ENCODE peak calls at places on chromosome 4, in seven cellular contexts. K, J, Q, X, U, P and G are unnamed samples.

GRCh38 chr4:54217642-54218486 is 11.2 kb upstream of the PDGFRA start:
- DNase-seq in K (peak; percentile 35), J (peak; percentile 85), Q (peak; percentile 83), X (peak; percentile 90), U (peak; percentile 75), P (peak; percentile 64), G (peak; percentile 87)

GRCh38 chr4:147984065-147984777 is 252.3 kb downstream of the ARHGAP10 start:
- DNase-seq in K (no peak), J (no peak), Q (peak; percentile 77), X (no peak), U (no peak), P (peak; percentile 21), G (peak; percentile 50)

GRCh38 chr4:155487231-155487630 is 110.5 kb upstream of the MAP9 start:
- DNase-seq in K (no peak), J (no peak), Q (no peak), X (no peak), U (no peak), P (no peak), G (no peak)

GRCh38 chr4:26731342-26731741 is 129.3 kb upstream of the STIM2 start:
- DNase-seq in K (no peak), J (no peak), Q (no peak), X (no peak), U (no peak), P (no peak), G (no peak)

GRCh38 chr4:28287837-28288236 is 1427.2 kb downstream of the STIM2 start:
- DNase-seq in K (no peak), J (no peak), Q (no peak), X (no peak), U (no peak), P (peak; percentile 90), G (peak; percentile 89)

GRCh38 chr4:70838400-70838971 is 1.2 kb downstream of the GRSF1 start:
- DNase-seq in K (no peak), J (no peak), Q (peak; percentile 14), X (no peak), U (no peak), P (no peak), G (no peak)

GRCh38 chr4:110516106-110516922 is 40.4 kb downstream of the ENPEP start:
- DNase-seq in K (peak; percentile 50), J (peak; percentile 52), Q (peak; percentile 37), X (no peak), U (peak; percentile 80), P (no peak), G (peak; percentile 77)

GRCh38 chr4:157072002-157072401 is 3.9 kb upstream of the GLRB start:
- DNase-seq in K (no peak), J (no peak), Q (no peak), X (no peak), U (no peak), P (no peak), G (peak; percentile 21)

GRCh38 chr4:183171484-183172267 is 72.6 kb downstream of the WWC2 start:
- DNase-seq in K (no peak), J (no peak), Q (no peak), X (no peak), U (no peak), P (no peak), G (no peak)

GRCh38 chr4:6893449-6894085 is 16.1 kb upstream of the TBC1D14 start:
- DNase-seq in K (no peak), J (no peak), Q (no peak), X (no peak), U (no peak), P (peak; percentile 55), G (no peak)

GRCh38 chr4:22491939-22492338 is 23.9 kb downstream of the ADGRA3 start:
- DNase-seq in K (no peak), J (no peak), Q (no peak), X (no peak), U (no peak), P (no peak), G (no peak)

GRCh38 chr4:25936696-25937095 is 22.7 kb downstream of the SMIM20 start:
- DNase-seq in K (no peak), J (no peak), Q (no peak), X (no peak), U (no peak), P (no peak), G (no peak)

GRCh38 chr4:7341486-7342222 is 93.1 kb downstream of the PSAPL1 start:
- DNase-seq in K (no peak), J (no peak), Q (no peak), X (no peak), U (no peak), P (no peak), G (no peak)

GRCh38 chr4:133096972-133097371 is 52.1 kb upstream of the PCDH10 start:
- DNase-seq in K (no peak), J (no peak), Q (no peak), X (no peak), U (no peak), P (no peak), G (no peak)

GRCh38 chr4:133150643-133151300 is 1.7 kb downstream of the PCDH10 start:
- DNase-seq in K (no peak), J (peak; percentile 19), Q (peak; percentile 58), X (no peak), U (no peak), P (no peak), G (no peak)

GRCh38 chr4:73870260-73870659 is 1.1 kb downstream of the CXCL1 start:
- DNase-seq in K (no peak), J (no peak), Q (no peak), X (no peak), U (peak; percentile 68), P (no peak), G (no peak)
- H3K4me3 ChIP-seq in K (no peak overlapping the region), J (no peak overlapping the region), Q (no peak overlapping the region), X (peak overlapping the region; percentile 59), U (no peak overlapping the region), P (peak overlapping the region; percentile 21), G (no peak overlapping the region)

DNA sequence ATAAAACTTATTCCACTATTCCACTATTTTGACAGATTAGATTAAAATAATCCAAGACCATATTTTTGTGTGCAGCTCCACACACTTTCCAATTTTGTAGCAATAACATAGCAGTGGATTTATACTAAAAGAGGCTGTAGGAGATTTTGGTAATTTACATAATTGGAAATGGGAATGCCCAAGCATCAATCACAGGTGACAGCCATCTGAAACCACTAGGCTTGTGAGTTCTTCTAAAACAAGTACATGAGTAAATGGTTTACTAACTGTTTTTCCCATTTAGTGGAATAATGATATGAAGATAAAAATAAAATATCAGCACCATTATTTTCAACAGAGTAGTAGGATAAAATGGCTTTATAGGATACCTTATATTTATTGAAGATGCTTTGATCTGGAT is 4.4 kb downstream of the ANK2 start:
- DNase-seq in K (no peak), J (no peak), Q (no peak), X (no peak), U (no peak), P (no peak), G (no peak)
- H3K4me3 ChIP-seq in K (no peak overlapping the region), J (no peak overlapping the region), Q (no peak overlapping the region), X (no peak overlapping the region), U (no peak overlapping the region), P (no peak overlapping the region), G (no peak overlapping the region)

GRCh38 chr4:106982711-106983211 is 53.4 kb downstream of the DKK2 start:
- DNase-seq in K (no peak), J (no peak), Q (no peak), X (no peak), U (no peak), P (no peak), G (no peak)

GRCh38 chr4:106981431-106981830 is 54.7 kb downstream of the DKK2 start:
- DNase-seq in K (no peak), J (no peak), Q (peak; percentile 8), X (no peak), U (no peak), P (no peak), G (no peak)

GRCh38 chr4:106978046-106978774 is 57.9 kb downstream of the DKK2 start:
- DNase-seq in K (no peak), J (no peak), Q (no peak), X (no peak), U (no peak), P (no peak), G (peak; percentile 12)
- H3K4me3 ChIP-seq in K (no peak overlapping the region), J (no peak overlapping the region), Q (no peak overlapping the region), X (no peak overlapping the region), U (no peak overlapping the region), P (no peak overlapping the region), G (no peak overlapping the region)

GRCh38 chr4:128524311-128524710 is 236.7 kb upstream of the PGRMC2 start:
- DNase-seq in K (no peak), J (peak; percentile 36), Q (no peak), X (no peak), U (peak; percentile 55), P (no peak), G (peak; percentile 79)

GRCh38 chr4:128528177-128528576 is 240.6 kb upstream of the PGRMC2 start:
- DNase-seq in K (no peak), J (no peak), Q (no peak), X (no peak), U (no peak), P (no peak), G (peak; percentile 40)

GRCh38 chr4:128525939-128526630 is 238.5 kb upstream of the PGRMC2 start:
- DNase-seq in K (no peak), J (no peak), Q (no peak), X (no peak), U (no peak), P (no peak), G (no peak)

GRCh38 chr4:128527356-128527755 is 239.7 kb upstream of the PGRMC2 start:
- DNase-seq in K (no peak), J (no peak), Q (no peak), X (no peak), U (no peak), P (no peak), G (no peak)

GRCh38 chr4:128525387-128525786 is 237.8 kb upstream of the PGRMC2 start:
- DNase-seq in K (no peak), J (no peak), Q (no peak), X (no peak), U (no peak), P (no peak), G (peak; percentile 38)
- H3K4me3 ChIP-seq in K (no peak overlapping the region), J (no peak overlapping the region), Q (no peak overlapping the region), X (no peak overlapping the region), U (no peak overlapping the region), P (no peak overlapping the region), G (no peak overlapping the region)